ENCODE peak calls at places on chromosomes 4 and X, in seven cellular contexts. One of them, this sample, is unnamed.

GRCh38 chr4:75502671-75503070 is 11.5 kb downstream of the RCHY1 start:
- DNase-seq in heart left ventricle: no peak
- DNase-seq in GM13977: no peak
- DNase-seq in fibroblast of mammary gland: no peak
- DNase-seq in cardiac muscle cell: no peak
- DNase-seq in brain microvascular endothelial cell: no peak
- DNase-seq in nephron progenitor cell: no peak
- DNase-seq in this sample: no peak

GRCh38 chrX:142156567-142156966 is 48.5 kb downstream of the MAGEC2 start:
- DNase-seq in heart left ventricle: no peak
- DNase-seq in GM13977: no peak
- DNase-seq in fibroblast of mammary gland: no peak
- DNase-seq in cardiac muscle cell: no peak
- DNase-seq in brain microvascular endothelial cell: no peak
- DNase-seq in nephron progenitor cell: peak
- DNase-seq in this sample: peak

GRCh38 chr4:2320746-2321145 is 58.8 kb upstream of the MXD4 start:
- DNase-seq in heart left ventricle: no peak
- DNase-seq in GM13977: no peak
- DNase-seq in fibroblast of mammary gland: no peak
- DNase-seq in cardiac muscle cell: no peak
- DNase-seq in brain microvascular endothelial cell: no peak
- DNase-seq in nephron progenitor cell: no peak
- DNase-seq in this sample: no peak

GRCh38 chrX:12971282-12972003 is 3.5 kb upstream of the TMSB4X start:
- DNase-seq in heart left ventricle: peak
- DNase-seq in GM13977: no peak
- DNase-seq in fibroblast of mammary gland: no peak
- DNase-seq in cardiac muscle cell: no peak
- DNase-seq in brain microvascular endothelial cell: no peak
- DNase-seq in nephron progenitor cell: no peak
- DNase-seq in this sample: no peak

GRCh38 chr4:7256989-7257810 is 64.9 kb downstream of the SORCS2 start:
- DNase-seq in heart left ventricle: peak
- DNase-seq in GM13977: no peak
- DNase-seq in fibroblast of mammary gland: no peak
- DNase-seq in cardiac muscle cell: peak
- DNase-seq in brain microvascular endothelial cell: no peak
- DNase-seq in nephron progenitor cell: no peak
- DNase-seq in this sample: no peak

GRCh38 chrX:14884714-14885113 is 11.5 kb downstream of the MOSPD2 start:
- DNase-seq in heart left ventricle: no peak
- DNase-seq in GM13977: no peak
- DNase-seq in fibroblast of mammary gland: no peak
- DNase-seq in cardiac muscle cell: no peak
- DNase-seq in brain microvascular endothelial cell: no peak
- DNase-seq in nephron progenitor cell: no peak
- DNase-seq in this sample: no peak

GRCh38 chr4:158724647-158725046 is 1.5 kb upstream of the PPID start:
- DNase-seq in heart left ventricle: no peak
- DNase-seq in GM13977: no peak
- DNase-seq in fibroblast of mammary gland: no peak
- DNase-seq in cardiac muscle cell: no peak
- DNase-seq in brain microvascular endothelial cell: no peak
- DNase-seq in nephron progenitor cell: no peak
- DNase-seq in this sample: no peak

GRCh38 chrX:119690921-119691716 is 1.8 kb downstream of the SEPTIN6 start:
- DNase-seq in heart left ventricle: no peak
- DNase-seq in GM13977: no peak
- DNase-seq in fibroblast of mammary gland: peak
- DNase-seq in cardiac muscle cell: no peak
- DNase-seq in brain microvascular endothelial cell: peak
- DNase-seq in nephron progenitor cell: peak
- DNase-seq in this sample: no peak

GRCh38 chr4:7754565-7755262 is 184.9 kb downstream of the AFAP1 start:
- DNase-seq in heart left ventricle: no peak
- DNase-seq in GM13977: no peak
- DNase-seq in fibroblast of mammary gland: no peak
- DNase-seq in cardiac muscle cell: no peak
- DNase-seq in brain microvascular endothelial cell: no peak
- DNase-seq in nephron progenitor cell: no peak
- DNase-seq in this sample: no peak

GRCh38 chrX:15468036-15468435 is 25.1 kb downstream of the PIR start:
- DNase-seq in heart left ventricle: no peak
- DNase-seq in GM13977: no peak
- DNase-seq in fibroblast of mammary gland: peak
- DNase-seq in cardiac muscle cell: peak
- DNase-seq in brain microvascular endothelial cell: peak
- DNase-seq in nephron progenitor cell: no peak
- DNase-seq in this sample: no peak

GRCh38 chr4:11446156-11446811 is 17.6 kb upstream of the HS3ST1 start:
- DNase-seq in heart left ventricle: no peak
- DNase-seq in GM13977: no peak
- DNase-seq in fibroblast of mammary gland: no peak
- DNase-seq in cardiac muscle cell: no peak
- DNase-seq in brain microvascular endothelial cell: peak
- DNase-seq in nephron progenitor cell: no peak
- DNase-seq in this sample: no peak

GRCh38 chr4:13615162-13615561 is 12.4 kb downstream of the BOD1L1 start:
- DNase-seq in heart left ventricle: no peak
- DNase-seq in GM13977: no peak
- DNase-seq in fibroblast of mammary gland: no peak
- DNase-seq in cardiac muscle cell: no peak
- DNase-seq in brain microvascular endothelial cell: no peak
- DNase-seq in nephron progenitor cell: no peak
- DNase-seq in this sample: no peak

GRCh38 chr4:88659061-88659889 is 38.4 kb downstream of the NAP1L5 start:
- DNase-seq in heart left ventricle: peak
- DNase-seq in GM13977: peak
- DNase-seq in fibroblast of mammary gland: peak
- DNase-seq in cardiac muscle cell: peak
- DNase-seq in brain microvascular endothelial cell: peak
- DNase-seq in nephron progenitor cell: peak
- DNase-seq in this sample: peak

GRCh38 chr4:142701017-142701416 is 145.1 kb downstream of the INPP4B start:
- DNase-seq in heart left ventricle: no peak
- DNase-seq in GM13977: no peak
- DNase-seq in fibroblast of mammary gland: no peak
- DNase-seq in cardiac muscle cell: no peak
- DNase-seq in brain microvascular endothelial cell: no peak
- DNase-seq in nephron progenitor cell: no peak
- DNase-seq in this sample: no peak

GRCh38 chr4:144611850-144612249 is 34.1 kb upstream of the HHIP start:
- DNase-seq in heart left ventricle: no peak
- DNase-seq in GM13977: peak
- DNase-seq in fibroblast of mammary gland: peak
- DNase-seq in cardiac muscle cell: peak
- DNase-seq in brain microvascular endothelial cell: no peak
- DNase-seq in nephron progenitor cell: peak
- DNase-seq in this sample: peak
- TF ChIP-seq CTCF in heart left ventricle: peak
- TF ChIP-seq CTCF in GM13977: peak
- TF ChIP-seq CTCF in fibroblast of mammary gland: peak
- TF ChIP-seq CTCF in cardiac muscle cell: peak
- TF ChIP-seq CTCF in brain microvascular endothelial cell: peak
- TF ChIP-seq CTCF in nephron progenitor cell: peak
- TF ChIP-seq CTCF in this sample: peak

DNA sequence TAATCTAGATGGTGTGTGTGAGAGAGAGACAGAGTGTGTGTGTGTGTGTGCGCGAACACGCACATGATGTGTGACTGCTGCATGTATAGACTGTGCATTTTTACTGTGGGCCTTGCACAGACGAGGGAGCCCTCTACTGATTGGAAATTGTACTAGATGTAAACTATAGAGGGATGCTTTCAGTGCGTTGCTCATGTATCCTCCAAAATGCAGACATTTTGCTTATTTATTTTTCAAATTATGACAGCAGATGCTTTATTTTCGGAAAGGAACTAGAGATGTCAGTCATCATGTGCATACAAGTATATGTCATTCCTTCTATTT is 168.4 kb upstream of the GK2 start:
- DNase-seq in heart left ventricle: no peak
- DNase-seq in GM13977: no peak
- DNase-seq in fibroblast of mammary gland: peak
- DNase-seq in cardiac muscle cell: peak
- DNase-seq in brain microvascular endothelial cell: peak
- DNase-seq in nephron progenitor cell: peak
- DNase-seq in this sample: no peak
- TF ChIP-seq CTCF in heart left ventricle: peak
- TF ChIP-seq CTCF in GM13977: peak
- TF ChIP-seq CTCF in fibroblast of mammary gland: peak
- TF ChIP-seq CTCF in cardiac muscle cell: peak
- TF ChIP-seq CTCF in brain microvascular endothelial cell: peak
- TF ChIP-seq CTCF in nephron progenitor cell: peak
- TF ChIP-seq CTCF in this sample: peak

GRCh38 chrX:154369453-154370299 is 4.8 kb downstream of the FLNA start:
- DNase-seq in heart left ventricle: peak
- DNase-seq in GM13977: peak
- DNase-seq in fibroblast of mammary gland: peak
- DNase-seq in cardiac muscle cell: peak
- DNase-seq in brain microvascular endothelial cell: peak
- DNase-seq in nephron progenitor cell: peak
- DNase-seq in this sample: peak

GRCh38 chrX:154371771-154372300 is 2.6 kb downstream of the FLNA start:
- DNase-seq in heart left ventricle: no peak
- DNase-seq in GM13977: no peak
- DNase-seq in fibroblast of mammary gland: no peak
- DNase-seq in cardiac muscle cell: no peak
- DNase-seq in brain microvascular endothelial cell: no peak
- DNase-seq in nephron progenitor cell: no peak
- DNase-seq in this sample: no peak

GRCh38 chrX:154372612-154373022 is 1.8 kb downstream of the FLNA start:
- DNase-seq in heart left ventricle: no peak
- DNase-seq in GM13977: peak
- DNase-seq in fibroblast of mammary gland: no peak
- DNase-seq in cardiac muscle cell: peak
- DNase-seq in brain microvascular endothelial cell: peak
- DNase-seq in nephron progenitor cell: no peak
- DNase-seq in this sample: no peak

GRCh38 chrX:154370300-154370881 is 4.0 kb downstream of the FLNA start:
- DNase-seq in heart left ventricle: peak
- DNase-seq in GM13977: no peak
- DNase-seq in fibroblast of mammary gland: no peak
- DNase-seq in cardiac muscle cell: no peak
- DNase-seq in brain microvascular endothelial cell: no peak
- DNase-seq in nephron progenitor cell: peak
- DNase-seq in this sample: no peak

GRCh38 chrX:154370882-154371770 is 3.3 kb downstream of the FLNA start:
- DNase-seq in heart left ventricle: peak
- DNase-seq in GM13977: peak
- DNase-seq in fibroblast of mammary gland: peak
- DNase-seq in cardiac muscle cell: peak
- DNase-seq in brain microvascular endothelial cell: peak
- DNase-seq in nephron progenitor cell: peak
- DNase-seq in this sample: peak
- TF ChIP-seq CTCF in heart left ventricle: no peak
- TF ChIP-seq CTCF in GM13977: no peak
- TF ChIP-seq CTCF in fibroblast of mammary gland: no peak
- TF ChIP-seq CTCF in cardiac muscle cell: no peak
- TF ChIP-seq CTCF in brain microvascular endothelial cell: no peak
- TF ChIP-seq CTCF in nephron progenitor cell: no peak
- TF ChIP-seq CTCF in this sample: no peak

DNA sequence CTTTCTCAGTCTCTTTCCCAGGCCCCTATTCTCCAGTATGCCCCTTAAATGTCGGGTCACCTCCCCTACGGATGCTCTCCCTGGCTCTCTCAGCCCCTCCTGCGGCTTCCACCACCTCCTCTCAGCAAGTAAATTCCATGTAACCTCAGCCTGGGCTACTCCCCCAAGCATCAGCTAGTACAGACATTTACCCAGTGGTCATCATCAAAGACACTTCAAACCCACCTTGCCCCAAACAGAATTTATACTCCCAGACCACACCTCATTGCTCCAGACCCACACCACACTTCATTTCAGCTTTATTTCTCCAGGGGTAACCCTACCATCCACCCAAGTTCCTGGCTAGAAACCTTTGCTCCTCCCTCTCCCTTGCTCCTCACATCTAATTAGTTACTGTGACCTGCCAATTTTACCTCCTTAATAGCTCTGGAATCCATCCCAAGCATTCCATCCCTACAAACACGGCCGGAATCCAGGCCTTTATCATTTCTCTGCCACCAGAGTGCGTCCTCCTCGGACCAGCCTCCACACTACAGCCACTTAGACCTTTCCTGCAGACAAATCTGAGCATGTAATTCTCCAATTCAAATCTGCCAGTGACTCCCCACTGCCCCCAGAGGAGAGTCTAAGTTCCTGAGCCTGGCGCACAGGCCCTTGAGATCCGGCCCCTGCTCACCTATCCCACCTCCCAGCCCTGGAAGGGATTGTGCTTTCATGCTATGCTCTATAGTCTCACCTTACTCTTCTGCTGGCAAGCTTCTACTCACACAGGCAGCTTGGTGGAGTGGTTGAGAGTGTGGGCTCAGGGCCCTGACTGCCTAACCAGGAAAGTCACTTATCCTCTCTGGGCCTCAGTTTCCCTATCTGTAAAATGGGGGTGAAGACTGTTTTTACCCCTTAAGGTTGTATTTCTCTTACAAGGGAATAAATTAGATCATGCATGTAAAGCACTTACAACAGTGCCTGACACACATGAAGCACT is 31.4 kb downstream of the PJA1 start:
- DNase-seq in heart left ventricle: no peak
- DNase-seq in GM13977: no peak
- DNase-seq in fibroblast of mammary gland: peak
- DNase-seq in cardiac muscle cell: peak
- DNase-seq in brain microvascular endothelial cell: peak
- DNase-seq in nephron progenitor cell: peak
- DNase-seq in this sample: peak
- TF ChIP-seq CTCF in heart left ventricle: peak
- TF ChIP-seq CTCF in GM13977: no peak
- TF ChIP-seq CTCF in fibroblast of mammary gland: peak
- TF ChIP-seq CTCF in cardiac muscle cell: peak
- TF ChIP-seq CTCF in brain microvascular endothelial cell: peak
- TF ChIP-seq CTCF in nephron progenitor cell: peak
- TF ChIP-seq CTCF in this sample: peak

This sample was measured in H9.